ENCODE peak calls at places on chromosomes 16 and 17, in six cellular contexts. One of them, this sample, is unnamed.

GRCh38 chr17:44022246-44022645 is 7.5 kb upstream of the TMEM101 start:
- DNase-seq in MCF 10A: no peak
- DNase-seq in GM13977: no peak
- DNase-seq in progenitor cell of endocrine pancreas: no peak
- DNase-seq in H9: no peak
- DNase-seq in AG04449: no peak
- DNase-seq in this sample: no peak

GRCh38 chr17:78022425-78022824 is 63.9 kb downstream of the TNRC6C start:
- DNase-seq in H9: no peak
- DNase-seq in MCF 10A: no peak
- DNase-seq in progenitor cell of endocrine pancreas: no peak
- DNase-seq in GM13977: no peak
- DNase-seq in AG04449: no peak
- DNase-seq in this sample: no peak

GRCh38 chr16:85370881-85371651 is 242.1 kb upstream of the GSE1 start:
- DNase-seq in GM13977: no peak
- DNase-seq in AG04449: no peak
- DNase-seq in progenitor cell of endocrine pancreas: no peak
- DNase-seq in H9: no peak
- DNase-seq in MCF 10A: peak; percentile 80
- DNase-seq in this sample: no peak

GRCh38 chr16:87722590-87723223 is 43.1 kb downstream of the KLHDC4 start:
- DNase-seq in MCF 10A: no peak
- DNase-seq in H9: no peak
- DNase-seq in GM13977: no peak
- DNase-seq in progenitor cell of endocrine pancreas: no peak
- DNase-seq in AG04449: no peak
- DNase-seq in this sample: no peak

GRCh38 chr17:77254961-77255741 is 114.4 kb downstream of the SEC14L1 start:
- DNase-seq in GM13977: no peak
- DNase-seq in MCF 10A: peak; percentile 94
- DNase-seq in AG04449: peak; percentile 69
- DNase-seq in H9: peak; percentile 68
- DNase-seq in progenitor cell of endocrine pancreas: no peak
- DNase-seq in this sample: no peak

GRCh38 chr16:87957296-87958069 is 6.2 kb downstream of the BANP start:
- DNase-seq in H9: no peak
- DNase-seq in GM13977: no peak
- DNase-seq in MCF 10A: no peak
- DNase-seq in progenitor cell of endocrine pancreas: no peak
- DNase-seq in AG04449: no peak
- DNase-seq in this sample: no peak

GRCh38 chr17:62907961-62908360 is 58.1 kb upstream of the TANC2 start:
- DNase-seq in GM13977: no peak
- DNase-seq in H9: no peak
- DNase-seq in MCF 10A: no peak
- DNase-seq in progenitor cell of endocrine pancreas: no peak
- DNase-seq in AG04449: no peak
- DNase-seq in this sample: no peak

GRCh38 chr16:88584676-88585075 is 14.5 kb downstream of the ZC3H18 start:
- DNase-seq in GM13977: no peak
- DNase-seq in MCF 10A: no peak
- DNase-seq in H9: no peak
- DNase-seq in progenitor cell of endocrine pancreas: no peak
- DNase-seq in AG04449: no peak
- DNase-seq in this sample: no peak

GRCh38 chr17:81565231-81565630 is 13.1 kb upstream of the FAAP100 start:
- DNase-seq in progenitor cell of endocrine pancreas: no peak
- DNase-seq in MCF 10A: no peak
- DNase-seq in AG04449: no peak
- DNase-seq in H9: no peak
- DNase-seq in GM13977: no peak
- DNase-seq in this sample: no peak

GRCh38 chr16:22366889-22367288 is 7.5 kb downstream of the CDR2 start:
- DNase-seq in AG04449: no peak
- DNase-seq in H9: no peak
- DNase-seq in progenitor cell of endocrine pancreas: no peak
- DNase-seq in GM13977: no peak
- DNase-seq in MCF 10A: no peak
- DNase-seq in this sample: no peak

GRCh38 chr16:57480754-57481230 is 5.5 kb downstream of the DOK4 start:
- DNase-seq in MCF 10A: no peak
- DNase-seq in H9: no peak
- DNase-seq in AG04449: no peak
- DNase-seq in GM13977: no peak
- DNase-seq in progenitor cell of endocrine pancreas: no peak
- DNase-seq in this sample: no peak

GRCh38 chr16:72934661-72935403 is 113.1 kb downstream of the ZFHX3 start:
- DNase-seq in MCF 10A: peak; percentile 46
- DNase-seq in AG04449: no peak
- DNase-seq in progenitor cell of endocrine pancreas: no peak
- DNase-seq in GM13977: no peak
- DNase-seq in H9: no peak
- DNase-seq in this sample: no peak

GRCh38 chr17:54968954-54969400 is 412 bp downstream of the STXBP4 start:
- DNase-seq in AG04449: no peak
- DNase-seq in GM13977: peak; percentile 22
- DNase-seq in H9: no peak
- DNase-seq in progenitor cell of endocrine pancreas: peak; percentile 17
- DNase-seq in MCF 10A: no peak
- DNase-seq in this sample: peak; percentile 49

GRCh38 chr17:69869667-69870066 is 205.4 kb upstream of the KCNJ16 start:
- DNase-seq in progenitor cell of endocrine pancreas: no peak
- DNase-seq in GM13977: peak; percentile 38
- DNase-seq in MCF 10A: no peak
- DNase-seq in H9: no peak
- DNase-seq in AG04449: no peak
- DNase-seq in this sample: no peak

GRCh38 chr16:52569296-52569695 is 22.4 kb upstream of the TOX3 start:
- DNase-seq in AG04449: no peak
- DNase-seq in GM13977: no peak
- DNase-seq in progenitor cell of endocrine pancreas: no peak
- DNase-seq in MCF 10A: no peak
- DNase-seq in H9: no peak
- DNase-seq in this sample: no peak

DNA sequence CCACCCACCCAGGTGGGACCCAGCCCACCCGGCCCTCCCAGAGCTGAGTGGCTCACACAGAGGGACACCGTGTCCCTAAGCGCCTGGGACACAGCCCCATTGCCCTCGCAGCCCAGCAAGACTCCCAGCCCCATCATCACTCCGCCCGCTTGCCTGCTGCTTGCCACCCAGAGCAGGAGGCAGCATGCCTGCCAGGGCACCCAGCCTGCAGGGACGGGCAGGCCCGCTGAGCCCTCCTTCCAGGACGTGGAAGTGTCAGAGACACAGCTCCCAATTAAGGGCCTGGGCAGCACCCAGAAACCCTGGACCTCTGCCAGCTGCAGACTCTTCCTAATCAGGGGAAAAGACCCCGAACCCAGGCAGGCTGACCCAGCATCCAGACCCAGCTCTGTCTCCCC is 17.2 kb upstream of the OSGIN1 start:
- DNase-seq in H9: no peak
- DNase-seq in MCF 10A: no peak
- DNase-seq in GM13977: no peak
- DNase-seq in AG04449: no peak
- DNase-seq in progenitor cell of endocrine pancreas: no peak
- DNase-seq in this sample: no peak
- TF ChIP-seq CTCF in H9: no peak
- TF ChIP-seq CTCF in MCF 10A: no peak
- TF ChIP-seq CTCF in GM13977: no peak
- TF ChIP-seq CTCF in AG04449: no peak
- TF ChIP-seq CTCF in progenitor cell of endocrine pancreas: no peak
- TF ChIP-seq CTCF in this sample: no peak

GRCh38 chr16:13835935-13836334 is 84.0 kb upstream of the ERCC4 start:
- DNase-seq in GM13977: no peak
- DNase-seq in AG04449: no peak
- DNase-seq in progenitor cell of endocrine pancreas: no peak
- DNase-seq in H9: no peak
- DNase-seq in MCF 10A: no peak
- DNase-seq in this sample: no peak

GRCh38 chr16:13845232-13845631 is 74.7 kb upstream of the ERCC4 start:
- DNase-seq in H9: no peak
- DNase-seq in progenitor cell of endocrine pancreas: no peak
- DNase-seq in GM13977: no peak
- DNase-seq in AG04449: no peak
- DNase-seq in MCF 10A: no peak
- DNase-seq in this sample: no peak

GRCh38 chr16:13835357-13835756 is 84.6 kb upstream of the ERCC4 start:
- DNase-seq in H9: no peak
- DNase-seq in MCF 10A: no peak
- DNase-seq in progenitor cell of endocrine pancreas: no peak
- DNase-seq in GM13977: no peak
- DNase-seq in AG04449: no peak
- DNase-seq in this sample: no peak

GRCh38 chr16:13839577-13839976 is 80.4 kb upstream of the ERCC4 start:
- DNase-seq in GM13977: no peak
- DNase-seq in H9: no peak
- DNase-seq in MCF 10A: no peak
- DNase-seq in progenitor cell of endocrine pancreas: no peak
- DNase-seq in AG04449: no peak
- DNase-seq in this sample: no peak
- TF ChIP-seq CTCF in GM13977: no peak
- TF ChIP-seq CTCF in H9: peak; percentile 50
- TF ChIP-seq CTCF in MCF 10A: no peak
- TF ChIP-seq CTCF in progenitor cell of endocrine pancreas: peak; percentile 8
- TF ChIP-seq CTCF in AG04449: no peak
- TF ChIP-seq CTCF in this sample: no peak

GRCh38 chr16:70701998-70702397 is 16.1 kb upstream of the MTSS2 start:
- DNase-seq in AG04449: no peak
- DNase-seq in GM13977: no peak
- DNase-seq in H9: no peak
- DNase-seq in progenitor cell of endocrine pancreas: no peak
- DNase-seq in MCF 10A: no peak
- DNase-seq in this sample: no peak

GRCh38 chr16:70699696-70700095 is 13.8 kb upstream of the MTSS2 start:
- DNase-seq in progenitor cell of endocrine pancreas: no peak
- DNase-seq in GM13977: no peak
- DNase-seq in H9: no peak
- DNase-seq in AG04449: no peak
- DNase-seq in MCF 10A: no peak
- DNase-seq in this sample: no peak

GRCh38 chr16:70700101-70701020 is 14.5 kb upstream of the MTSS2 start:
- DNase-seq in H9: no peak
- DNase-seq in progenitor cell of endocrine pancreas: no peak
- DNase-seq in GM13977: no peak
- DNase-seq in MCF 10A: no peak
- DNase-seq in AG04449: no peak
- DNase-seq in this sample: peak; percentile 57

GRCh38 chr16:70701596-70701995 is 15.7 kb upstream of the MTSS2 start:
- DNase-seq in MCF 10A: no peak
- DNase-seq in AG04449: no peak
- DNase-seq in GM13977: no peak
- DNase-seq in progenitor cell of endocrine pancreas: no peak
- DNase-seq in H9: no peak
- DNase-seq in this sample: no peak

DNA sequence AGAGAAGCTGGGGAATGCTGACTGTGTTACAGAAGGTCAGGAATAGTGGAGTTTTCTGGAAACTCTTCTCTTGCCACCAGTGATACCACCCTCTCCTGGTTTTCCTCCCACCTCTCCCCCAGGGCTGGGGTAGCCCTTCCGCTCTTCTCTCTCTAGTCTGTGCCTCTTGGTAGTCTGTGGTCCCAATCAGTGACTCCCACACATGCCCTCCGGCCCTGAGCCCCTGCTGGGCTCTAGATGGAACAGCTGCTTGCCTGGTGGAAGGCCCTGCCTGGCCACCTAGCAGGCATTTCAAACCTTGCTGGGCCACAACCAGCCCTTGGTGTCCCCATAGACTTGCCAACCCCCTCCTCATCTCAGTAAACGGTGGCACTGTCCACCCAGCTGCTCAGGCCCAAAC is 15.2 kb upstream of the MTSS2 start:
- DNase-seq in progenitor cell of endocrine pancreas: no peak
- DNase-seq in GM13977: no peak
- DNase-seq in MCF 10A: no peak
- DNase-seq in AG04449: no peak
- DNase-seq in H9: no peak
- DNase-seq in this sample: no peak
- TF ChIP-seq CTCF in progenitor cell of endocrine pancreas: no peak
- TF ChIP-seq CTCF in GM13977: no peak
- TF ChIP-seq CTCF in MCF 10A: no peak
- TF ChIP-seq CTCF in AG04449: no peak
- TF ChIP-seq CTCF in H9: no peak
- TF ChIP-seq CTCF in this sample: no peak

GRCh38 chr16:27920391-27920891 is 143.1 kb downstream of the GSG1L start:
- DNase-seq in AG04449: no peak
- DNase-seq in progenitor cell of endocrine pancreas: peak; percentile 29
- DNase-seq in GM13977: no peak
- DNase-seq in H9: peak; percentile 83
- DNase-seq in MCF 10A: peak; percentile 35
- DNase-seq in this sample: no peak
- TF ChIP-seq CTCF in AG04449: no peak
- TF ChIP-seq CTCF in progenitor cell of endocrine pancreas: peak; percentile 43
- TF ChIP-seq CTCF in GM13977: no peak
- TF ChIP-seq CTCF in H9: peak; percentile 67
- TF ChIP-seq CTCF in MCF 10A: peak; percentile 14
- TF ChIP-seq CTCF in this sample: no peak

DNA sequence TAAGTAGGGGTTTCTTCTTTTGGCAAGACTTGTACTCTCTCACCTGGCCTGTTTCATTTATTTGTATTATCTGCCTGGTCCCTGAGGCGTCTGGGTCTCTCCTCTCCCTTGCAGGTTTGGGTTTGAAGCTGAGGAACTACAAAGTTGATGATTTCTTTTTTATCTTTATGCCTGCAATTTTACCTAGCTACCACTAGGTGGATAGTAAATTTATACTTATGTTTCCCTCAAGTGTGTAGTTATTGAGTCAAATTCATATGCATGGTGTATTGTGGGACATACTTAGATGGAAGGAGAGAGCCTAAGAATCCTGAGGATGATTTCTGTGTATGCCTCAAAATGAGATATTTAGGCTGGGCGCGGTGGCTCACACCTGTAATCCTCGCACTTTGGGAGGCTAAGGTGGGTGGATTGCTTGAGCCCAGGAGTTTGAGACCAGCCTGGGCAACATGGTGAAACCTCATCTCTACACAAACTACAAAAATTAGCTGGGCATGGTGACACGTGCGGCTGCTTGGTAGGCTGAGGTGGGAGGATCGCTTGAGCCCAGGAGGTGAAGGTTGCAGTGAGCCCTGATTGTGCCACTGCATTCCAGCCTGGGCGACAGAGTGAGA is 13.6 kb downstream of the TMEM98 start:
- DNase-seq in MCF 10A: no peak
- DNase-seq in progenitor cell of endocrine pancreas: no peak
- DNase-seq in AG04449: no peak
- DNase-seq in H9: no peak
- DNase-seq in GM13977: no peak
- DNase-seq in this sample: no peak
- TF ChIP-seq CTCF in MCF 10A: peak; percentile 41
- TF ChIP-seq CTCF in progenitor cell of endocrine pancreas: peak; percentile 53
- TF ChIP-seq CTCF in AG04449: no peak
- TF ChIP-seq CTCF in H9: peak; percentile 69
- TF ChIP-seq CTCF in GM13977: peak; percentile 17
- TF ChIP-seq CTCF in this sample: peak; percentile 45

DNA sequence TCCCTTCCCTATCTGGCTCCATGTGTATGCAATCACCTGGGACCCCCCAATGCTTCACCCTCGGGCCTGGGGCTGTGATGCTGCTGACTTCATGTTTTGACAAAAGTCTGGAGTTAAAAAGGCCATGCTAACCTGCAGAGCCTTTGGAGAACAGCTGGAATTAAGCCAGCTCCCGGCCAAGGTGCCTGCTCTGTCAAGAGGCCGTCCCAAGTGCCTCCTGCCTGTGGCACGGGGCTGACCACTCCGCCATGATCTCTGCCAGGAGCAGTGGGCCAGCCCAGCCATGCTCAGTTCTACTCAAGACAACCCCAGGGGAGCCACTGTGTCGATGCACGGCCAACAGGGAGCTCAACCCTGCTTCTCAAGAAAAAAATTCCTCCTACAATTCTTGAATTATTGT is 93.6 kb downstream of the CCDC182 start:
- DNase-seq in GM13977: no peak
- DNase-seq in progenitor cell of endocrine pancreas: no peak
- DNase-seq in AG04449: no peak
- DNase-seq in H9: no peak
- DNase-seq in MCF 10A: no peak
- DNase-seq in this sample: no peak
- TF ChIP-seq CTCF in GM13977: no peak
- TF ChIP-seq CTCF in progenitor cell of endocrine pancreas: no peak
- TF ChIP-seq CTCF in AG04449: no peak
- TF ChIP-seq CTCF in H9: no peak
- TF ChIP-seq CTCF in MCF 10A: no peak
- TF ChIP-seq CTCF in this sample: no peak